ENCODE peak calls at places on chromosomes 3 and 15, in four cellular contexts. R, S, Z and X are unnamed samples. For H3K9me3, the result is how much of the 10 kb centered on the place peaks cover.

GRCh38 chr15:31853370-31853769 is 176.9 kb upstream of the CHRNA7 start:
- DNase-seq in Z (no peak), R (no peak), S (no peak), X (no peak)

GRCh38 chr15:83210619-83211018 is 3.0 kb upstream of the HDGFL3 start:
- DNase-seq in R (no peak), S (peak), Z (no peak), X (no peak)

GRCh38 chr15:64767203-64767602 is 8.2 kb downstream of the RBPMS2 start:
- DNase-seq in Z (no peak), S (no peak), R (no peak), X (no peak)

GRCh38 chr3:16741103-16741758 is 136.0 kb upstream of the DAZL start:
- DNase-seq in S (peak), R (no peak), Z (no peak), X (no peak)

GRCh38 chr3:149501524-149501923 is 27.0 kb downstream of the TM4SF4 start:
- DNase-seq in Z (no peak), S (peak), R (no peak), X (no peak)

GRCh38 chr3:10771486-10772225 is 44.4 kb upstream of the SLC6A11 start:
- DNase-seq in R (no peak), Z (no peak), S (no peak), X (no peak)

GRCh38 chr3:185630182-185630622 is 44.1 kb downstream of the SENP2 start:
- DNase-seq in R (no peak), S (peak), Z (no peak), X (no peak)

GRCh38 chr15:33243869-33244268 is 49.4 kb upstream of the FMN1 start:
- DNase-seq in Z (no peak), S (peak), R (no peak), X (no peak)

GRCh38 chr3:154954750-154955149 is 125.4 kb upstream of the MME start:
- DNase-seq in S (peak), Z (no peak), R (no peak), X (peak)

GRCh38 chr3:140771030-140771677 is 93.3 kb downstream of the TRIM42 start:
- DNase-seq in R (no peak), S (no peak), Z (no peak), X (no peak)

GRCh38 chr3:150989208-150989607 is 16.7 kb upstream of the CLRN1 start:
- DNase-seq in R (no peak), S (no peak), Z (no peak), X (no peak)

GRCh38 chr3:106711650-106712049 is 665.6 kb upstream of the CCDC54 start:
- DNase-seq in S (peak), R (no peak), Z (no peak), X (no peak)

GRCh38 chr15:62047278-62047847 is 12.9 kb downstream of the VPS13C start:
- DNase-seq in Z (no peak), S (no peak), R (no peak), X (no peak)

GRCh38 chr3:121592856-121593702 is at the start of gene FBXO40:
- DNase-seq in S (peak), Z (peak), R (peak), X (no peak)

GRCh38 chr3:7543294-7543693 is 682.4 kb downstream of the GRM7 start:
- DNase-seq in S (peak), Z (no peak), R (no peak), X (no peak)

GRCh38 chr3:40780341-40780800 is 255.6 kb downstream of the ZNF621 start:
- DNase-seq in Z (no peak), R (peak), S (peak), X (no peak)

GRCh38 chr3:189001559-189001958 is 170.2 kb upstream of the TPRG1 start:
- DNase-seq in R (no peak), Z (no peak), S (peak), X (no peak)

GRCh38 chr3:59818-60217 is 136.7 kb upstream of the CHL1 start:
- DNase-seq in Z (no peak), R (no peak), S (no peak), X (no peak)
- H3K9me3 ChIP-seq in Z (under half), R (under half), S (under half), X (under half)

DNA sequence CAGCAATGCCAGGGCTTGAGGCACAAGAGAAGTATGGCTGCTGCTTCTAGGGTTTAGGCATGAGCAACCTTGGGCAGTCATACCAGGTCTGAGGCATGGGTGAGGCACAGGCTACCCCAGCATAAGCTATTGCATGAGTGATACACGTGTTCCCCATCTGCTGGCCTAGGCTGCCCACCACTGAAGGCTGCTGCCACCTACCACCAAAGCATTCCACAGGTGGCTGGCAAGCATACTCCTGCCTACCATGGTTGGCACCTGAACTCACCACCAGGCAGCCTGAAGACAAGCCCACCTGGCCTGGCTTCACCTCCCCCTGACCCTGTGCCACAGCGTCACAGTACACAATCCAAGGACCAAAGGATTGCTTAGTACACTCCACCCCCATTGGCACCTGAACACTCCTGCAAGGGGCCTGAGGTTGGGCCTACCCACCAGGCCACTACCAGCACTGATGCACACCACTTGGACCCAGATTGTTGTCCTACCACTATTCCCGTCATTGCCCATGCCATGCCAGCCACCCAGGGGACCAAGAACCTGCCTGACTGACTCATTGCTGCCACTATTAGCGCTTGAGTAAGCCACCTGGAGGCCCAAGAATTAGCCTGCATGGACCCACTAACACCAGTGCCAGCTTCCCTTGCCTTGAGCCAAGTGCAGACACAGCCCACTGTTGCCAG is 115.7 kb downstream of the STT3B start:
- DNase-seq in Z (no peak), S (no peak), R (no peak), X (no peak)
- H3K9me3 ChIP-seq in Z (under half), S (under half), R (under half), X (under half)

GRCh38 chr3:191804935-191805334 is 344.0 kb downstream of the PYDC2 start:
- DNase-seq in Z (no peak), S (no peak), R (no peak), X (no peak)

GRCh38 chr3:191802671-191803070 is 341.7 kb downstream of the PYDC2 start:
- DNase-seq in S (no peak), R (no peak), Z (no peak), X (no peak)
- H3K9me3 ChIP-seq in S (under half), R (under half), Z (under half), X (under half)

DNA sequence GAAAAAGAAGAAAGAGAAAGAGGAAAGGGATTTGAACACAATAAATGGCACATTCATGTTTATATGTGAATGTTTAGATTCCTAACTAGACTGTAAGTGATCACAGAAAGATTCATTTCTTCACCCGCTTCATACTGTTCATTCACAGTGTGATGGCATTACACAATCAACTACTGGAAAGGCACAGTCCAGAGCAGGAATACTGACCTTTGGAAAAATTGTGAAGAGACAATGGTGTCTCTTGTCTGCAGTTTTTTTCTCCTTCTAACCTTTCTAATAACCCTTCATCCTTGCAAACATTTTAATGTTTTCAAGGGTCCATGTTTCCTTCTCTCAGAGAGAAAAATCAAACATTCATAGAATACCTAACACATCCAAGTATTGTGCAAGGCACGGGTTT is 180.9 kb upstream of the SOX14 start:
- DNase-seq in S (no peak), R (no peak), Z (no peak), X (no peak)
- H3K9me3 ChIP-seq in S (under half), R (under half), Z (under half), X (under half)

DNA sequence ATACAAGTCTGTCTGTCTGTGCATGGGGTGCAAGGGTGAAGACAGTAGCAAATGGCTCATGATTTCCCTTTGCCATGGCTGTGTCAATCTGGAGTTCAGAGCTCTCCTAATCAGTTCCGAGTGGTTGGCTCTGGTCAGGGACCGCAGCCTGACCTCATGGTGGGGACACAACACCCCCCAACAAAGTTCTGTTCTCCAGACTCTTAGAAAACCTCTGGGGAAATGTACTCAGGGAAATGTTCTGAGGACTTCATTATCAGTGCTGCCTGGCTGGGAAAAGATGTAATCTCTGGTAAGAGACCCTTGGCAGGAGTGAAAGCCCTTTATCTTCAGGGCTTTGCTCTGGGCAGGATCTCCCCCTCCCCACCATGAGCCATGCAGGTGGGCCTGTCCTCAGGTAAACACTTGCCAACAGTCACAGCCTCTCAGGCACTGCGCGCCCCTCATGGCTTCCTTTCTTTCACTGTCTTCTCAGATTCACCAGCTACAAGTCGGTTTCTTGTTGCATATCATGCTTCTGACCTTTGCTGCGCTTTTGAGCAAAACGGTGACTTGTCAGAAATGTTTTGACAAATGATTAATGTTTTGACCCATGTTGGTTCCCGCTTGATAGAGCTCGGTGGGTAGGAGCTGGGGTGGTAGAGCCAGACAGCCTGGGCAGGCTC is 95.5 kb downstream of the ST6GAL1 start:
- DNase-seq in S (no peak), R (no peak), Z (no peak), X (no peak)
- H3K9me3 ChIP-seq in S (under half), R (under half), Z (under half), X (under half)